ENCODE peak calls at places on chromosomes 16 and 17, in four cellular contexts. Y, X, J and Z are unnamed samples. For H3K4me1, the result is how much of the 10 kb centered on the place peaks cover.

GRCh38 chr16:88421301-88421700 is 31.8 kb upstream of the ZFPM1 start:
- DNase-seq in J (no peak), Y (no peak), X (no peak), Z (no peak)

GRCh38 chr16:642189-643049 is 791 bp downstream of the MCRIP2 start:
- DNase-seq in Y (peak), J (peak), X (no peak), Z (peak)

GRCh38 chr17:8995711-8996110 is 25.6 kb upstream of the NTN1 start:
- DNase-seq in J (no peak), Y (no peak), X (no peak), Z (no peak)

GRCh38 chr16:47574091-47575054 is 113.2 kb downstream of the PHKB start:
- DNase-seq in J (peak), X (no peak), Y (peak), Z (no peak)

GRCh38 chr17:49787932-49788442 is 494 bp upstream of the KAT7 start:
- DNase-seq in X (peak), Y (no peak), J (no peak), Z (no peak)

GRCh38 chr17:60747069-60747808 is 69.6 kb downstream of the BCAS3 start:
- DNase-seq in X (no peak), Y (no peak), J (no peak), Z (no peak)

GRCh38 chr17:78142113-78142861 is 3.9 kb upstream of the C17orf99 start:
- DNase-seq in J (no peak), Y (peak), X (no peak), Z (no peak)

GRCh38 chr17:61574542-61575351 is 16.3 kb downstream of the NACA2 start:
- DNase-seq in J (peak), Y (peak), X (no peak), Z (no peak)

GRCh38 chr16:87135631-87136030 is 181.6 kb downstream of the C16orf95 start:
- DNase-seq in Y (no peak), X (no peak), J (no peak), Z (no peak)

GRCh38 chr17:6596511-6596910 is 40.2 kb upstream of the PITPNM3 start:
- DNase-seq in Y (no peak), J (no peak), X (no peak), Z (no peak)

GRCh38 chr16:52436646-52437645 is 110.0 kb downstream of the TOX3 start:
- DNase-seq in X (no peak), Y (no peak), J (no peak), Z (no peak)

GRCh38 chr16:76906552-76906951 is 284.4 kb upstream of the MON1B start:
- DNase-seq in X (no peak), J (no peak), Y (no peak), Z (no peak)

GRCh38 chr16:76899767-76900166 is 291.2 kb upstream of the MON1B start:
- DNase-seq in Y (no peak), X (no peak), J (no peak), Z (no peak)

GRCh38 chr16:76897816-76898215 is 293.2 kb upstream of the MON1B start:
- DNase-seq in Y (peak), X (no peak), J (no peak), Z (no peak)

DNA sequence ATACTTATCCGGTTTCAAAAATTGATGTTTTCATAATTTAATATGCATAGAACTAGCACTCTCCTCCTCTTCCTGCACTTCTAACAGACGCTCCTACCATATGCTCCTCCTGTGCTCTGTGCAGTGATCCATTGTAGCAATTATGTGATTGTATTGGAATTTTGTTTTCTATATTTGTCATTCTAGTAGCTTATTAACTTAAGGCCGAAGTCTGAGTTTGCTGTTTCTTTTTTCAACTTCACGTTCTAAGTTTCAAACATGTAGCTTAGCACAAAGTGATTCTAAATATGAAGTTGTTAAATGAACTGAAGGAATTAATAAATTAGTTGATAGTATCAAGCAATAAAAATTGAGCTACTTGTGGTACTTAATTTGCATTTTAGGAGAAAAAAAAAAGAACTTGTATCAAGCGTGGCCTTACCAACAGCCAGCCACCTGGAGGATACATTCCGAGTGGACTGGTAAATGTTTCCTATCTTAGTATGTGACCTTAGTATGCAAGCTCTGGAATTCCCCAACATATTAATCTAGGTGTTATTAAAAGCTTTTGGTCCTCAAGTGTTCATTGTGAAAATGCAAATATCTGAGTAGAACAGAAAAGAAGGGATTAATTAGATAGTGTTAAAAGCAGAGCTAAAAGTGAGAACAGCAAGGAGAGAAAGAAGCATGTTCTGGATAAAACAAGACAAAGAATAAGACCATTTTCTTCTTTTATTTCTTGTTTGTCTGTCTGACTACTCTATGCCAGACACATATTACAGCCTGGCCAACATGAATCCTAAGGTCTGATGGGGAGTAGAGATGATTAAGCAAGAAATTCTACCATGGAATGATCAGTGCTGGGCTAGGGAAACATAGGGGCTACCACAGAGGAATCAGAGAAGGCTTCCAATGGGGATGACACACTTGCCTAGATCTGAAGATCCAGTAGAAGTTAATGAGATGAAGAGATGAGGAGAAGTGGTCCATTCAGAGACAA is 290.4 kb upstream of the MON1B start:
- DNase-seq in Y (no peak), J (no peak), X (no peak), Z (no peak)
- H3K4me1 ChIP-seq in Y (under half), J (under half), X (under half), Z (under half)

GRCh38 chr16:23505180-23505665 is 5.1 kb downstream of the GGA2 start:
- DNase-seq in X (no peak), J (no peak), Y (no peak), Z (no peak)
- H3K4me1 ChIP-seq in X (half or more), J (under half), Y (under half), Z (under half)

GRCh38 chr16:84833142-84833495 is 13.3 kb downstream of the CRISPLD2 start:
- DNase-seq in X (no peak), Y (no peak), J (peak), Z (no peak)
- H3K4me1 ChIP-seq in X (half or more), Y (under half), J (under half), Z (under half)

GRCh38 chr17:76243826-76244679 is 3.8 kb upstream of the RNF157 start:
- DNase-seq in X (no peak), Y (no peak), J (peak), Z (no peak)
- H3K4me1 ChIP-seq in X (under half), Y (under half), J (under half), Z (half or more)